ENCODE peak calls at places on chromosomes 6 and 20, in five cellular contexts. K is H1, R is HCT116, N is GM12878, I is K562. Z is an unnamed sample.

GRCh38 chr6:1235825-1236224 is 76.1 kb upstream of the FOXQ1 start:
- DNase-seq in K (peak), R (no peak), N (no peak), I (no peak), Z (no peak)

GRCh38 chr20:45083127-45083526 is 17.8 kb downstream of the KCNS1 start:
- DNase-seq in K (no peak), R (no peak), N (no peak), I (no peak), Z (no peak)

GRCh38 chr6:136717297-136717990 is 74.8 kb downstream of the MAP3K5 start:
- DNase-seq in K (no peak), R (no peak), N (peak), I (no peak), Z (no peak)

GRCh38 chr6:107473660-107474059 is 14.3 kb upstream of the PDSS2 start:
- DNase-seq in K (no peak), R (no peak), N (no peak), I (no peak), Z (no peak)

GRCh38 chr6:2168480-2168879 is 76.9 kb downstream of the GMDS start:
- DNase-seq in K (no peak), R (no peak), N (no peak), I (no peak), Z (no peak)

GRCh38 chr6:21748343-21749063 is 155.0 kb downstream of the SOX4 start:
- DNase-seq in K (no peak), R (no peak), N (no peak), I (no peak), Z (peak)

GRCh38 chr6:157163434-157164159 is 159.7 kb downstream of the TMEM242 start:
- DNase-seq in K (no peak), R (no peak), N (no peak), I (no peak), Z (no peak)

GRCh38 chr20:35447082-35447789 is 8.2 kb upstream of the CEP250 start:
- DNase-seq in K (peak), R (peak), N (peak), I (peak), Z (peak)

GRCh38 chr6:159691133-159691962 is 1.7 kb downstream of the SOD2 start:
- DNase-seq in K (no peak), R (peak), N (peak), I (peak), Z (peak)

GRCh38 chr6:3882865-3883264 is 33.7 kb downstream of the FAM50B start:
- DNase-seq in K (no peak), R (no peak), N (no peak), I (no peak), Z (no peak)

DNA sequence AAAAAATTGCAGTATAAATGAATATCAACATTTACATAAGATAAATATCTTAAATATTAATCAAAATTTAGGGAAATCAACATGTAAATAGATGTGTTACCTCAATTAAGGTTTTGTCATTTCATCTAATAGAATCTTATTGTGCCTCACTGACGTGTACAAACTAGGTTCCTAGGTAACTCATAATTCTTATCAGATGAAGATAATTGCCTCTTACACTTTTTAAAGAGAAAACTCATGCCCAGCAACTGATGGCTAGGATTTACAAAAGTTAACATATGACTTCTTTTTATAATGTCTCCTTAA is 49.6 kb downstream of the FRK start:
- DNase-seq in K (no peak), R (no peak), N (no peak), I (no peak), Z (no peak)
- TF ChIP-seq JUND in K (no peak), R (no peak), N (no peak), I (no peak), Z (no peak)

DNA sequence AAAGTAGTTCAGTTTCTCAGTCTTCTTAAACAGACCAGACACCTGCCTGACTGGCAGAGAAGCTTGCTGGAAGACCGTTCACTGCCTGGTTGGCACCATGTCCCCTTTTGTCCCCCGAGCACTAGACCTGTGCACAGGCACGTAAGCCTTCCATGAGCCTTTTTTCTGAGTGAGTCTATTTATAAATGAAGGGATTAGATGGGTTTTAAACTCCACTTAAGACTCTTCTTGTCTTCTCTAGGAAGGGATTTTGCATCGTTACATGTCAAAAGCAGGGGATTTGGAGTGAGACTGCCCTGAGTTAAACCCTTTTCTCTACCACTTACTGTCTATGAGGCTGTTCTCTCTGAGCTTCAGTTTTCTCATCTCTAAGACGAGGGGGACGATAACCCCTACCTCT is 37.6 kb downstream of the STK35 start:
- DNase-seq in K (no peak), R (no peak), N (no peak), I (no peak), Z (no peak)
- TF ChIP-seq JUND in K (no peak), R (no peak), N (no peak), I (no peak), Z (no peak)

GRCh38 chr6:135478626-135479025 is 18.9 kb downstream of the AHI1 start:
- DNase-seq in K (no peak), R (no peak), N (no peak), I (no peak), Z (no peak)

GRCh38 chr6:135475292-135475886 is 22.2 kb downstream of the AHI1 start:
- DNase-seq in K (no peak), R (no peak), N (no peak), I (no peak), Z (no peak)

DNA sequence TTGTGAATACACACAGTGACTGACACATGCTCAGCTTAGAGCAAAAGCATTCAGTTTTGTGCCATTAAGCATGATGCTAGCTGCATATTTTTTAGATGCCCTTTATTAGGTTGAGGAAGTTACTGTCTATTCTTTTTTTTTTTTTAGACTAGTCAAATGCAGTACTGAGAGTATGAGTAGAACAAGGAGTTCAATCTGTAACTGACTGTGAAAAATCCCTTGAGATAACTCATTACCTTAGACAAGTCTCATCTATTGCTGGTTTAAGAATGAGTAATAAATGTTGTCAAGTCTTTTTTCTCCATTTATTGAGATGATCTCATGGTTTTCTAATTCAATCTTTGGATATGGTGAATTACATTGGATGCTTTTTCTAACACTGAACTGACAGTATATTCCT is 23.2 kb downstream of the AHI1 start:
- DNase-seq in K (no peak), R (no peak), N (no peak), I (no peak), Z (no peak)
- TF ChIP-seq JUND in K (no peak), R (no peak), N (no peak), I (no peak), Z (no peak)

GRCh38 chr20:61608275-61609085 is 356.4 kb downstream of the CDH4 start:
- DNase-seq in K (peak), R (no peak), N (no peak), I (peak), Z (peak)
- TF ChIP-seq JUND in K (no peak), R (no peak), N (no peak), I (no peak), Z (no peak)

GRCh38 chr6:122220254-122220653 is 179.2 kb upstream of the HSF2 start:
- DNase-seq in K (no peak), R (no peak), N (no peak), I (no peak), Z (no peak)
- TF ChIP-seq JUND in K (no peak), R (no peak), N (no peak), I (no peak), Z (no peak)

GRCh38 chr6:84094050-84094435 is 60.5 kb downstream of the MRAP2 start:
- DNase-seq in K (no peak), R (no peak), N (no peak), I (no peak), Z (no peak)

GRCh38 chr6:84089552-84089951 is 56.0 kb downstream of the MRAP2 start:
- DNase-seq in K (no peak), R (no peak), N (no peak), I (no peak), Z (no peak)

GRCh38 chr6:84089081-84089480 is 55.5 kb downstream of the MRAP2 start:
- DNase-seq in K (no peak), R (no peak), N (no peak), I (no peak), Z (no peak)

GRCh38 chr6:84095156-84095555 is 61.6 kb downstream of the MRAP2 start:
- DNase-seq in K (no peak), R (no peak), N (no peak), I (no peak), Z (no peak)

DNA sequence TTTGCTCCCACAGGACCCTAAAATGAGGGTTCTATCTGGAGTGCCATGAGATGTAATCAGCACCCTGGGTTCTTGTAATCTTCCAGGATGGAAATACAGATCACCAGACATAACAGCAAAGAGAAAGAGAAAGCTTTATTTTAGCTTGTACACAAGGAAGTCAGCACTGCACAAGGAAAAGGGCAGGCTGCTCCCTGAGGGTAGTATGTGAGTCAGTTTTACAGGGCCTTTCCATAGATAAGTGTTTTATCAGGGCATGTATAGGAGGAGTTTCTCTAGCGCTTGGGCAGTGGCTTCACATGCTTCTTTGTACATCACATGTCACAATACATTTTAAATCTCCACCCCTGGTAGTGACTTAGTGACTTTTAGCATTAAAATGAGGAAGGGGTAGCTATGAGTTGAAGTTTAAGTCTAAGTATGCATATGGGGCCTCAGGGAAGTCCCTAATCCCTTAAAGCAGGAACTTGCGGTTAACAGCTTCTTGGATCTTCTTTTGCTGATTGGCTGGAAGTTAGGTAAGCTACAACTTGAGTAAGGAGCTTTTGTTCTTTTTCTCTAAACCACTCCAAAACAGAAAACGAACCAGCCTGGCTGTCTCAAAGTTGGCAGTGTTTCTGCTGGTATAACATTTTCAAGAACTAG is 60.0 kb downstream of the MRAP2 start:
- DNase-seq in K (no peak), R (no peak), N (no peak), I (no peak), Z (no peak)
- TF ChIP-seq JUND in K (no peak), R (no peak), N (no peak), I (no peak), Z (no peak)

Z was measured in T47D.